ENCODE peak calls at places on chromosomes 2 and 18, in five cellular contexts. B is dorsolateral prefrontal cortex, L is brain microvascular endothelial cell, N is RWPE2, Z is neural progenitor cell. C is an unnamed sample.

GRCh38 chr2:223853425-223853837 is 16.0 kb upstream of the AP1S3 start:
- DNase-seq in B (no peak), L (peak; percentile 18), N (no peak), Z (no peak), C (peak; percentile 19)

GRCh38 chr2:233982421-233983121 is 65.4 kb downstream of the TRPM8 start:
- DNase-seq in B (no peak), L (peak; percentile 84), N (no peak), Z (no peak), C (peak; percentile 82)

GRCh38 chr18:58101291-58101706 is 57.3 kb downstream of the NEDD4L start:
- DNase-seq in B (peak; percentile 61), L (no peak), N (no peak), Z (peak; percentile 19), C (no peak)

GRCh38 chr2:237167038-237167437 is 81.3 kb downstream of the COPS8 start:
- DNase-seq in B (no peak), L (no peak), N (no peak), Z (no peak), C (no peak)

GRCh38 chr2:160429248-160430000 is 64.2 kb downstream of the RBMS1 start:
- DNase-seq in B (no peak), L (no peak), N (no peak), Z (peak; percentile 24), C (no peak)

GRCh38 chr18:63454497-63454896 is 22.3 kb upstream of the SERPINB5 start:
- DNase-seq in B (no peak), L (no peak), N (peak; percentile 85), Z (no peak), C (no peak)

GRCh38 chr18:69469444-69469919 is 68.8 kb downstream of the DOK6 start:
- DNase-seq in B (no peak), L (no peak), N (no peak), Z (peak; percentile 40), C (no peak)

GRCh38 chr18:10057808-10058791 is 144.3 kb downstream of the VAPA start:
- DNase-seq in B (no peak), L (peak; percentile 59), N (no peak), Z (no peak), C (peak; percentile 56)

GRCh38 chr2:1817256-1818127 is 73.2 kb upstream of the PXDN start:
- DNase-seq in B (peak; percentile 90), L (peak; percentile 87), N (no peak), Z (peak; percentile 70), C (peak; percentile 95)

GRCh38 chr18:66867653-66868052 is 263.8 kb upstream of the CDH19 start:
- DNase-seq in B (no peak), L (no peak), N (no peak), Z (no peak), C (no peak)

GRCh38 chr2:7670905-7671304 is 753.7 kb downstream of the RNF144A start:
- DNase-seq in B (no peak), L (no peak), N (no peak), Z (no peak), C (no peak)

GRCh38 chr18:8800445-8800844 is 95.1 kb downstream of the MTCL1 start:
- DNase-seq in B (no peak), L (peak; percentile 94), N (peak; percentile 79), Z (peak; percentile 76), C (peak; percentile 99)

GRCh38 chr2:233289590-233290424 is 17.8 kb upstream of the SAG start:
- DNase-seq in B (no peak), L (no peak), N (no peak), Z (no peak), C (no peak)

GRCh38 chr18:22709288-22710060 is 223.7 kb upstream of the RBBP8 start:
- DNase-seq in B (no peak), L (no peak), N (no peak), Z (no peak), C (no peak)

GRCh38 chr2:130724455-130724854 is 4.4 kb upstream of the GPR148 start:
- DNase-seq in B (no peak), L (no peak), N (no peak), Z (no peak), C (no peak)

GRCh38 chr2:109349555-109350430 is 220.8 kb downstream of the SH3RF3 start:
- DNase-seq in B (no peak), L (no peak), N (no peak), Z (no peak), C (no peak)

GRCh38 chr18:36308711-36309435 is 11.4 kb downstream of the FHOD3 start:
- DNase-seq in B (no peak), L (no peak), N (no peak), Z (no peak), C (no peak)

GRCh38 chr18:33421225-33421624 is 19.3 kb downstream of the CCDC178 start:
- DNase-seq in B (no peak), L (no peak), N (no peak), Z (no peak), C (no peak)

GRCh38 chr2:164617466-164617865 is 3.8 kb downstream of the GRB14 start:
- DNase-seq in B (no peak), L (peak; percentile 64), N (no peak), Z (no peak), C (no peak)

GRCh38 chr2:1484131-1484884 is 71.0 kb downstream of the TPO start:
- DNase-seq in B (no peak), L (no peak), N (no peak), Z (no peak), C (no peak)

GRCh38 chr18:31447530-31448191 is at the start of gene DSG3:
- DNase-seq in B (no peak), L (no peak), N (peak; percentile 72), Z (peak; percentile 9), C (no peak)

GRCh38 chr2:207248702-207249355 is 83.1 kb upstream of the KLF7 start:
- DNase-seq in B (no peak), L (no peak), N (no peak), Z (no peak), C (no peak)

GRCh38 chr2:121471571-121472464 is 58.9 kb upstream of the RNU4ATAC start:
- DNase-seq in B (no peak), L (peak; percentile 47), N (no peak), Z (no peak), C (peak; percentile 47)

GRCh38 chr2:69095246-69095645 is 82.3 kb downstream of the ANTXR1 start:
- DNase-seq in B (no peak), L (peak; percentile 53), N (no peak), Z (no peak), C (no peak)

GRCh38 chr18:3329471-3329870 is 67.5 kb downstream of the MYL12B start:
- DNase-seq in B (no peak), L (no peak), N (no peak), Z (no peak), C (no peak)

DNA sequence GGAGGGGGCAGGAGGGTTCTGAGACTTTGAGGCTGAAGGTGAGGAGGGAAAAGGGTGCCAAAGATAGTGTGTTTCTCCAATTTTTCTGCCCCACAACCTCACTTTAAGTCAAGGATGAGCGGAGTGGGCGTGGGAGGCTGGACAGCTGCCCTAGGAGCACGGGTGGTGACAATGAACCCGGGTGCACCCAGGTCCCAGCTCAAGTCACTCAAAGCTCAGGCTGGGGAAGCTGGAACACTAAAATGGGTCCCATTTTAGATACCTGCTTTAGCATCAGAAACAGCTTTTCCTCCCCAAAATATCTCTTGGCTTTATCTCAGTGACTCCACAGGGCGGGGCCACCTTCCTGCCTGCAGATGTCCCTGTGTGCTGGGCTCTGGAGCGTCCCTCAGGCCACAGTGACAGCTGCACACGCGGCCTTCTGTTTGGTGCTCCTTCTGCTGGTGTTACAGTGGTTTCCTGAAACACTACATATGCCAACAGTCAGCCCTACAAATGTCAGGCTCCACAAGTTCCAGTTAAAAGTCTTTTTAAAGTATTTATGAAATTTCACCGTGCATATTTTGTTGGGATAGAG is 1.4 kb upstream of the MBP start:
- DNase-seq in B (peak; percentile 69), L (no peak), N (no peak), Z (peak; percentile 40), C (no peak)
- TF ChIP-seq CTCF in B (no peak), L (no peak), N (no peak), Z (no peak), C (no peak)

GRCh38 chr2:45014016-45014702 is 4.9 kb upstream of the SIX2 start:
- DNase-seq in B (no peak), L (peak; percentile 45), N (no peak), Z (peak; percentile 89), C (no peak)
- TF ChIP-seq CTCF in B (peak; percentile 53), L (peak; percentile 60), N (peak; percentile 53), Z (peak; percentile 84), C (peak; percentile 70)

DNA sequence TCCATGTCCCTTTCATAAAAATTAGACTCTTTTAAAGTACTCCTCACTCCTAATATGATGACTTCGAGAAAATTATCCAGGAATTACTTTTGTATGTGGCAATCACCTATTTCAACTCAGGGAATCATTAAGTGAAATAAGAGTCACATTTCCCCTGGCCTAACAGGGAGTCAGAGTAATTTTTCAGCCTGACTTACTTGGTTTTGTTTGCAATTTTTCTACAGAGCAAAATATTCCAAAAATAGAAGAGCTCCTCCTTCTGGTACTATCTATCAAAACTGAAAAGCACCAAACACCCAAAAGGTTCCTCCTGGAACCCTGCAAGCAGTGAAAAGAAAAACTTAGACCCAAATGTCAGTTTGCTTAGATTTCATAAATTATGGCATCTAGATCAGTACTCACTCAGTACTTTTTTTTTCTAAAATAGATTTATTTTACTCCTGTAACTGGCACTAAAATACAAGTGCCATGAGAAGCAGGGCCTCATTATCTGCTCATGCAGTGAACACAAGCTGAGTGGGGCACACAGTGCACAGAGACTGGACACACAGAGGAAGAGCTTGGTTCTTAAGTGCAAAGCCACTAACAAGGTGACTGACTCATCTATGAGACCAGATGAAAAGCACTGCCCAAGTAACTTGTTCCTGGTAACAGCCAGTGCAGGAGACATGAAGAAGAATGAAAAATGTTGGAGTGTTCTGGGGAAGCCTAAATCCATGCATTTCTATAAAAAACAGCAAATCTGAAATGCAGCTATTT is 28.7 kb downstream of the ACAA2 start:
- DNase-seq in B (no peak), L (no peak), N (no peak), Z (no peak), C (no peak)
- TF ChIP-seq CTCF in B (peak; percentile 21), L (peak; percentile 28), N (peak; percentile 48), Z (peak; percentile 22), C (no peak)

GRCh38 chr18:54386043-54386442 is 28.3 kb downstream of the C18orf54 start:
- DNase-seq in B (no peak), L (no peak), N (no peak), Z (peak; percentile 10), C (no peak)
- TF ChIP-seq CTCF in B (no peak), L (no peak), N (no peak), Z (no peak), C (no peak)

DNA sequence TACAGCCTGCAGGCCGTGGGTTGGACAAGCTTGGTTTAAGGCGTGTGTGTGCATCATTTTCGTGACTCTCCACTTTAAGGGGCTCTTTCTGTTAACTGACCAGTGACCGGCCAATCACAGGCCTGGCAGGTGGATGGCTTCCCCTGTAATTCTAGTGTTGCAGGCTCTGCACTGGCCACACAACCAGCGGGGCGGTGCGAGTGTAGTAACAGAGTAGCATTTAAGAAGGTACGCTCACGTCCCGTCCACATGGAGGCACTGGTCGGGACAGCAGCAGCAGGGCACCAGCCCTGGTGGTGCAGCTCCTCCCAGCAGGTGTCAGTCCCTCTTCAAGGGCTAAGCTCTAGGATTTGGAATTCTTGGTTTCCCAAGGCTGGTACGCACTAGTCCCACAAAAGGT is 8.0 kb upstream of the ANO7 start:
- DNase-seq in B (no peak), L (no peak), N (no peak), Z (peak; percentile 87), C (no peak)
- TF ChIP-seq CTCF in B (no peak), L (no peak), N (no peak), Z (peak; percentile 45), C (no peak)

C was measured in AG04449.